ENCODE peak calls at places on chromosome 4, in six cellular contexts. L is astrocyte, W is RWPE2, D is upper lobe of right lung, S is PC-9, I is A549. P is an unnamed sample.

GRCh38 chr4:106715825-106716224 is 320.3 kb downstream of the DKK2 start:
- DNase-seq in S (no peak), L (no peak), I (no peak), D (no peak), W (no peak), P (no peak)

GRCh38 chr4:21413807-21414370 is 534.7 kb downstream of the KCNIP4 start:
- DNase-seq in I (no peak), D (no peak), W (no peak), L (no peak), S (no peak), P (no peak)

GRCh38 chr4:28402751-28403150 is 1542.1 kb downstream of the STIM2 start:
- DNase-seq in D (no peak), W (no peak), S (peak; percentile 30), I (no peak), L (no peak), P (no peak)

GRCh38 chr4:5891563-5892320 is 1.1 kb downstream of the CRMP1 start:
- DNase-seq in I (no peak), W (no peak), L (no peak), D (no peak), S (no peak), P (no peak)

GRCh38 chr4:186266699-186267467 is 894 bp downstream of the F11 start:
- DNase-seq in L (no peak), W (no peak), S (no peak), D (peak; percentile 80), I (no peak), P (no peak)

GRCh38 chr4:101232074-101232776 is 115.1 kb downstream of the PPP3CA start:
- DNase-seq in I (peak; percentile 67), L (peak; percentile 85), W (peak; percentile 68), D (no peak), S (peak; percentile 8), P (peak; percentile 44)

GRCh38 chr4:95263960-95264359 is 284.8 kb downstream of the UNC5C start:
- DNase-seq in D (no peak), I (no peak), W (no peak), L (no peak), S (no peak), P (no peak)

GRCh38 chr4:137993232-137993631 is 248.9 kb downstream of the SLC7A11 start:
- DNase-seq in S (no peak), L (no peak), I (no peak), W (no peak), D (no peak), P (no peak)

GRCh38 chr4:1010522-1011021 is 854 bp upstream of the FGFRL1 start:
- DNase-seq in W (peak; percentile 87), D (peak; percentile 90), S (peak; percentile 78), L (peak; percentile 58), I (peak; percentile 83), P (peak; percentile 65)

GRCh38 chr4:184424993-184425758 is 49.2 kb downstream of the IRF2 start:
- DNase-seq in W (no peak), L (no peak), S (no peak), D (no peak), I (no peak), P (no peak)
- H3K27ac ChIP-seq in W (no peak overlapping the region), L (no peak overlapping the region), S (no peak overlapping the region), D (peak overlapping the region; percentile 42), I (no peak overlapping the region), P (peak overlapping the region; percentile 62)

DNA sequence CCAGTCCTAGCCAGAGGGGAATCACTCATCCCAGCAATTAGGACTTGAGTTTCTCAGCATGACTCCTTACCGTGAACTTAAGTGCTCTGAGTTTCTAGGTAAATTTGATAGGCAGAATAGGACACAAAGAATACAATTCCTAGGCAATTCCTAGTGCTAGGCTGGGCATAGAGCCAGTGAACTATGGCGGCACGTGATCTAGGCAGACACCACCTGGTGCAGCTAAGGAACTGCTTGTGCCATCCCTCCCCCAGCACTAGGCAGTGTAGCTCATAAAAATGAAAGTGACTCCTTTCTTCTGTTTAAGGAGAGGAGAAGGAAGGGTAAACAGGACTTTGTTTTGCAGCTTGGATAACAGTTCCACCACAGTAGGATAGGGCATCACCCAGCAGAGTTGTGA is 736.3 kb upstream of the PCDH7 start:
- DNase-seq in S (no peak), L (no peak), D (no peak), I (no peak), W (no peak), P (no peak)
- TF ChIP-seq CTCF in S (no peak), L (no peak), D (no peak), I (no peak), W (no peak), P (no peak)

GRCh38 chr4:176321589-176321988 is 1.8 kb downstream of the SPCS3 start:
- DNase-seq in D (no peak), S (no peak), W (no peak), L (no peak), I (no peak), P (no peak)
- H3K27ac ChIP-seq in D (peak overlapping the region; percentile 95), S (no peak overlapping the region), W (peak overlapping the region; percentile 93), L (peak overlapping the region; percentile 93), I (peak overlapping the region; percentile 94), P (no peak overlapping the region)

GRCh38 chr4:113049421-113050355 is at the start of gene ANK2:
- DNase-seq in S (no peak), W (no peak), L (peak; percentile 47), D (no peak), I (no peak), P (no peak)
- TF ChIP-seq CTCF in S (no peak), W (no peak), L (no peak), D (no peak), I (no peak), P (no peak)